ENCODE peak calls at places on chromosomes 16 and 17, in seven cellular contexts. D is transverse colon, K is A549, T is tibial nerve, L is stomach, A is spleen, F is prostate gland. J is an unnamed sample.

GRCh38 chr17:30824356-30825145 is at the start of gene CRLF3:
- DNase-seq in F (peak; percentile 81), K (peak; percentile 98), A (peak; percentile 99), T (peak; percentile 60), L (peak; percentile 91), D (peak; percentile 93), J (peak; percentile 92)

GRCh38 chr16:66070140-66070887 is 296.2 kb upstream of the CDH5 start:
- DNase-seq in T (peak; percentile 52), L (peak; percentile 41), D (peak; percentile 52), F (peak; percentile 85), A (no peak), K (no peak), J (no peak)

GRCh38 chr17:41992576-41992975 is 24.7 kb downstream of the DNAJC7 start:
- DNase-seq in F (no peak), A (no peak), T (no peak), D (no peak), K (no peak), L (no peak), J (no peak)

GRCh38 chr16:1019234-1019933 is 37.8 kb downstream of the SOX8 start:
- DNase-seq in D (no peak), F (no peak), A (no peak), K (no peak), T (peak; percentile 27), L (no peak), J (no peak)

GRCh38 chr16:3101841-3102470 is 2.9 kb upstream of the ZSCAN10 start:
- DNase-seq in K (no peak), L (no peak), F (no peak), D (no peak), T (no peak), A (peak; percentile 75), J (peak; percentile 51)

GRCh38 chr17:31877911-31878702 is 19.1 kb upstream of the COPRS start:
- DNase-seq in D (no peak), K (no peak), T (no peak), A (no peak), F (peak; percentile 35), L (no peak), J (no peak)

GRCh38 chr17:15413101-15413750 is 54.2 kb downstream of the CDRT4 start:
- DNase-seq in F (no peak), K (no peak), D (no peak), T (no peak), A (no peak), L (no peak), J (no peak)

GRCh38 chr17:81131486-81132196 is 33.7 kb upstream of the PVALEF start:
- DNase-seq in D (peak; percentile 62), L (peak; percentile 53), F (no peak), K (no peak), T (no peak), A (no peak), J (no peak)

GRCh38 chr17:58329035-58329807 is 626 bp upstream of the TSPOAP1 start:
- DNase-seq in D (peak; percentile 53), T (no peak), L (peak; percentile 37), K (no peak), A (peak; percentile 93), F (no peak), J (peak; percentile 47)

GRCh38 chr17:69597898-69598692 is 183.6 kb downstream of the MAP2K6 start:
- DNase-seq in L (no peak), D (no peak), K (no peak), T (no peak), A (no peak), F (no peak), J (no peak)

GRCh38 chr16:9904526-9904925 is 277.7 kb downstream of the GRIN2A start:
- DNase-seq in K (no peak), L (no peak), F (no peak), T (no peak), D (no peak), A (no peak), J (no peak)

GRCh38 chr17:73990290-73990689 is 213.2 kb upstream of the RPL38 start:
- DNase-seq in F (no peak), K (no peak), A (peak; percentile 28), T (no peak), D (no peak), L (no peak), J (no peak)

GRCh38 chr17:65594585-65594940 is 33.1 kb upstream of the AXIN2 start:
- DNase-seq in F (no peak), A (no peak), K (no peak), D (no peak), L (no peak), T (no peak), J (no peak)

GRCh38 chr16:80914379-80915078 is 92.2 kb downstream of the CMC2 start:
- DNase-seq in D (peak; percentile 16), L (no peak), T (no peak), K (no peak), F (no peak), A (no peak), J (no peak)

GRCh38 chr17:15502315-15503112 is 35.1 kb upstream of the CDRT4 start:
- DNase-seq in L (peak; percentile 80), T (peak; percentile 94), D (peak; percentile 85), A (peak; percentile 95), F (peak; percentile 84), K (peak; percentile 76), J (peak; percentile 81)

GRCh38 chr17:9037741-9038140 is 16.4 kb downstream of the NTN1 start:
- DNase-seq in A (no peak), T (no peak), K (no peak), D (no peak), F (no peak), L (no peak), J (no peak)

GRCh38 chr17:82414548-82415281 is 3.4 kb upstream of the HEXD start:
- DNase-seq in K (peak; percentile 94), T (peak; percentile 66), F (peak; percentile 54), D (peak; percentile 73), A (peak; percentile 88), L (peak; percentile 72), J (peak; percentile 80)

GRCh38 chr16:77662241-77662640 is 60.1 kb upstream of the NUDT7 start:
- DNase-seq in D (no peak), F (no peak), T (no peak), A (no peak), L (no peak), K (no peak), J (no peak)

GRCh38 chr16:80580109-80580832 is 39.5 kb downstream of the DYNLRB2 start:
- DNase-seq in K (no peak), D (no peak), F (no peak), A (no peak), L (no peak), T (no peak), J (no peak)

GRCh38 chr17:49872776-49873377 is 25.0 kb upstream of the TAC4 start:
- DNase-seq in T (no peak), F (no peak), D (no peak), K (no peak), L (no peak), A (no peak), J (no peak)

GRCh38 chr16:13402601-13403000 is 501.2 kb downstream of the SHISA9 start:
- DNase-seq in K (no peak), A (no peak), F (no peak), T (no peak), L (no peak), D (no peak), J (no peak)

GRCh38 chr17:44708401-44709263 is at the start of gene DBF4B:
- DNase-seq in L (peak; percentile 77), K (peak; percentile 99), D (peak; percentile 88), F (peak; percentile 81), T (peak; percentile 85), A (peak; percentile 90), J (peak; percentile 70)
- TF ChIP-seq POLR2A in L (no peak), K (peak; percentile 57), D (no peak), F (peak; percentile 11), T (peak; percentile 28), A (no peak), J (no peak)

DNA sequence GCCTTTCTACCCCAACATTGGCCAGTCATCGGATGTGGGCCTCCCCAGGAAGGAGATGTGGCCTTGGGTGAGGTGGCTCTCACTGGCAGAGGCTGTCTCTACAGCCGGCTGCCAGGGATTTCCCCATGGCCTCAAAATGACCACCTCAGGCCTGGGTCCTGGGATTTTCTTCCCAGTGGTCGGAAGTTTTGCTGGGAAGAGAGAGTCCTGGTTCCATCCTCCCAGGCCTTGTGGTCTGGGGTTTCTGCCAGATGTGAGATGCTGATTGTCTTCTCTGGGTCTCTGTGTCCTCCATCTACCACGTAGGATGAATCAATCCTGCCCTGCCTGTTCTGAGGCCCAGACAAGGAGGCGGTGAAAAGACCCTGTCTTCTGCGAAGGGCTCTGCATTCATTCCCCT is 47.1 kb downstream of the NLRP1 start:
- DNase-seq in D (no peak), F (no peak), T (no peak), L (no peak), K (no peak), A (no peak), J (no peak)
- H3K9me3 ChIP-seq in D (no peaks in the 10 kb centered on the region), F (no peaks in the 10 kb centered on the region), T (no peaks in the 10 kb centered on the region), L (no peaks in the 10 kb centered on the region), K (no peaks in the 10 kb centered on the region), A (no peaks in the 10 kb centered on the region), J (no peaks in the 10 kb centered on the region)

GRCh38 chr16:56607675-56608042 is 725 bp upstream of the MT2A start:
- DNase-seq in D (no peak), T (no peak), A (no peak), L (no peak), K (no peak), F (no peak), J (no peak)

GRCh38 chr16:56606688-56607618 is 1.4 kb upstream of the MT2A start:
- DNase-seq in T (peak; percentile 82), D (peak; percentile 67), L (peak; percentile 62), K (peak; percentile 83), F (peak; percentile 82), A (peak; percentile 89), J (peak; percentile 89)

GRCh38 chr16:56605475-56605874 is 2.9 kb upstream of the MT2A start:
- DNase-seq in A (no peak), L (no peak), D (no peak), T (no peak), K (no peak), F (no peak), J (no peak)

GRCh38 chr16:56604966-56605365 is 3.4 kb upstream of the MT2A start:
- DNase-seq in D (no peak), K (no peak), L (no peak), T (no peak), F (no peak), A (no peak), J (no peak)

GRCh38 chr16:56606071-56606687 is 2.2 kb upstream of the MT2A start:
- DNase-seq in F (peak; percentile 59), A (no peak), T (peak; percentile 74), L (no peak), D (no peak), K (peak; percentile 51), J (peak; percentile 38)
- TF ChIP-seq POLR2A in F (no peak), A (no peak), T (no peak), L (no peak), D (no peak), K (no peak), J (peak; percentile 4)

DNA sequence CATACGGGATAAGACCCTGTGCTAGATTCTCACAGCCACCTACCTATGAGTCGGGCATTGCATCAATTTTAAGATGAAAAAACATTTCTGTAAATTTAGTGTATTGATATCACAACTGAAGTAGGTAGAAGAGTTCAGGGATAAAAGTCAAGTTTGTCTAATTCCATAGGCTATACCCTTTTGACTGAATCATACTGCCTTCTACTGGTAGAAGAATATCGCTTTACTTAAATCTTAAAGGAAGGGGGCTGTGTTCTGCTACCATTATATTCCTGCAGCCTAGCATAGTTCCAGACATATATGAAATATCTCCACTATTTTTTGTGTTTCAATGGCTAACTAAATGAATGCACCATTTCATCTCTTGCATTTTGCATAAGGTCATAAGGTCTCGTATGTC is 1128.6 kb downstream of the CDH8 start:
- DNase-seq in F (no peak), L (no peak), D (no peak), T (no peak), A (no peak), K (no peak), J (no peak)
- H3K9me3 ChIP-seq in F (no peaks in the 10 kb centered on the region), L (peaks cover 4% of the 10 kb centered on the region), D (no peaks in the 10 kb centered on the region), T (no peaks in the 10 kb centered on the region), A (peaks cover 3% of the 10 kb centered on the region), K (no peaks in the 10 kb centered on the region), J (no peaks in the 10 kb centered on the region)

GRCh38 chr17:59845595-59846390 is 47.0 kb downstream of the TUBD1 start:
- DNase-seq in K (peak; percentile 72), F (peak; percentile 67), T (peak; percentile 48), D (peak; percentile 81), A (no peak), L (peak; percentile 73), J (peak; percentile 58)
- TF ChIP-seq POLR2A in K (no peak), F (no peak), T (no peak), D (peak; percentile 55), A (no peak), L (no peak), J (peak; percentile 50)

J was measured in right lobe of liver.